ENCODE peak calls at places on chromosomes 4 and X, in nine cellular contexts. F, P, H, D, W, S, I, N and T are unnamed samples.

GRCh38 chr4:147110968-147111367 is 165.3 kb upstream of the TTC29 start:
- DNase-seq in W (no peak), S (no peak), D (no peak), P (no peak), I (no peak), H (no peak), F (no peak), N (no peak), T (peak)

GRCh38 chr4:21795091-21795490 is 153.5 kb downstream of the KCNIP4 start:
- DNase-seq in P (peak), S (no peak), D (no peak), I (no peak), W (no peak), H (no peak), N (no peak), F (no peak), T (no peak)

GRCh38 chr4:148126825-148127224 is 315.4 kb downstream of the NR3C2 start:
- DNase-seq in I (no peak), H (no peak), W (no peak), N (no peak), S (no peak), D (no peak), P (no peak), F (no peak), T (no peak)

GRCh38 chrX:57329008-57329407 is 42.5 kb downstream of the FAAH2 start:
- DNase-seq in F (no peak), P (peak), H (no peak), I (no peak), D (no peak), W (no peak), N (no peak), S (no peak), T (no peak)

GRCh38 chrX:21974011-21974385 is 33.5 kb downstream of the SMS start:
- DNase-seq in F (no peak), W (no peak), S (no peak), I (no peak), H (no peak), D (no peak), P (peak), N (no peak), T (peak)

GRCh38 chr4:184893836-184894571 is 68.2 kb upstream of the ACSL1 start:
- DNase-seq in H (no peak), I (no peak), N (no peak), F (no peak), S (no peak), D (no peak), W (no peak), P (no peak), T (no peak)

GRCh38 chr4:17584502-17585213 is 7.7 kb downstream of the LAP3 start:
- DNase-seq in N (no peak), P (no peak), F (no peak), I (no peak), W (no peak), D (no peak), H (no peak), S (no peak), T (no peak)

GRCh38 chr4:187227907-187228699 is 504.4 kb upstream of the FAT1 start:
- DNase-seq in S (no peak), I (no peak), D (no peak), N (no peak), P (no peak), F (no peak), W (no peak), H (no peak), T (peak)

GRCh38 chrX:68929332-68930150 is 100.7 kb downstream of the EFNB1 start:
- DNase-seq in W (no peak), I (no peak), P (no peak), F (no peak), S (peak), D (peak), N (no peak), H (no peak), T (peak)

GRCh38 chr4:1036976-1037810 is 25.8 kb downstream of the FGFRL1 start:
- DNase-seq in N (no peak), S (no peak), W (no peak), D (no peak), P (no peak), F (no peak), I (peak), H (no peak), T (no peak)

GRCh38 chr4:32985256-32985655 is 2265.1 kb downstream of the PCDH7 start:
- DNase-seq in W (no peak), H (no peak), I (no peak), F (no peak), P (no peak), S (no peak), N (no peak), D (no peak), T (no peak)

GRCh38 chr4:159075531-159075932 is 27.3 kb upstream of the RAPGEF2 start:
- DNase-seq in W (no peak), S (no peak), I (no peak), H (no peak), P (no peak), N (no peak), D (no peak), F (no peak), T (no peak)

GRCh38 chr4:124947622-124948265 is 235.2 kb upstream of the ANKRD50 start:
- DNase-seq in I (no peak), S (no peak), D (no peak), P (no peak), N (no peak), F (no peak), W (no peak), H (no peak), T (no peak)

GRCh38 chr4:55910140-55910539 is 38.6 kb upstream of the CEP135 start:
- DNase-seq in F (no peak), P (no peak), S (no peak), N (no peak), H (no peak), I (no peak), W (no peak), D (no peak), T (no peak)

DNA sequence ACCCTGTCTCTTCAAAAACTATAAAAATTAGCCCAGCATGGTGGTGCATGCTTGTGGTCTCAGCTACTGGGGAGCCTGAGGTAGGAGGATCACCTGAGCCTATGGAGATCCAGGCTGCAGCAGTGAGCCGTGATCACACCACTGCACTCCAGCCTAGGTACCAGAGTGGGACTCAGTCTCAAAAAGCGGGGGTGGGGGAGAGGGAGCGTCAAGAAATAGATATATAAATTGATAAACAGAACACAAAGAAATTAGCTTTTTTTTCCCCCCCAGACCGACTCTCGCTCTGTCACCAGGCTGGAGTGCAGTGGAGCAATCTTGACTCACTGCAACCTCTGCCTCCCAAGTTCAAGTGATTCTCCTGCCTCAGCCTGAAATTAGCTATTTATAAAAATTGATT is 14.1 kb downstream of the PDS5A start:
- DNase-seq in P (no peak), S (no peak), F (no peak), D (no peak), N (no peak), H (no peak), I (no peak), W (peak), T (no peak)
- TF ChIP-seq CTCF in P (no peak), S (no peak), F (no peak), D (no peak), N (no peak), H (no peak), I (no peak), W (no peak), T (no peak)

GRCh38 chrX:17748684-17749083 is 11.4 kb downstream of the SCML1 start:
- DNase-seq in N (no peak), F (no peak), S (no peak), I (no peak), W (no peak), P (no peak), D (no peak), H (no peak), T (no peak)

GRCh38 chrX:17741123-17741511 is 3.8 kb downstream of the SCML1 start:
- DNase-seq in H (no peak), F (no peak), D (no peak), S (peak), P (no peak), N (no peak), W (no peak), I (no peak), T (no peak)

GRCh38 chrX:17743913-17744312 is 6.6 kb downstream of the SCML1 start:
- DNase-seq in D (no peak), P (no peak), W (no peak), S (no peak), N (no peak), H (no peak), I (no peak), F (no peak), T (no peak)

GRCh38 chrX:17747692-17748091 is 10.4 kb downstream of the SCML1 start:
- DNase-seq in D (no peak), H (no peak), F (no peak), W (no peak), I (no peak), S (no peak), N (no peak), P (no peak), T (no peak)

GRCh38 chrX:17744896-17745523 is 7.7 kb downstream of the SCML1 start:
- DNase-seq in P (peak), W (no peak), S (no peak), I (no peak), D (no peak), N (no peak), F (no peak), H (no peak), T (no peak)
- TF ChIP-seq CTCF in P (no peak), W (no peak), S (peak), I (peak), D (peak), N (peak), F (peak), H (no peak), T (peak)

DNA sequence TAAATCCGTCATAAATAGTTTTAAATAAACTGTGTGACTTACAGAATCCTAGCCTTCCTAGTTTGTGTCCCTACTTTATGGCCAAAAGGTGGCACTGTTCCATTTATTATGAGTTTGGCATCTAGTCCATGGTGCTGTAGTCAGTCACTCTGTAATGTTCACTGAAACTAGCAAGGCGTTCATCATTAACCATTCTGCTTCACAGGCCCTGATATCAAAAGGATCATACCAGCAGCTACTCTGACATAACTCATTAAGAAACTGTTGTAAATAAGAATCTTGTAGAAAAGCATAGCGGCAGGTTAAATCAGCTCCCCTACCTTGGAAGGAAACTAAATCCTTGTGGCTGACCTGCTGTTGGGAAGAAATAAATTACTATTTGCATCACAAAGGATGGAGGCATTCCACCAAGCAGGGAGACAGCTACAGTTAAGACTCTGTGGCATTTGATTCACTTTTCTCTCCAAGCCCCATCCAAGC is 919.6 kb upstream of the DIAPH2 start:
- DNase-seq in W (no peak), P (peak), H (no peak), D (no peak), F (peak), N (no peak), S (no peak), I (peak), T (peak)
- TF ChIP-seq CTCF in W (peak), P (peak), H (peak), D (peak), F (peak), N (peak), S (no peak), I (peak), T (peak)

GRCh38 chrX:65073233-65073632 is 97.0 kb upstream of the ZC4H2 start:
- DNase-seq in D (no peak), I (no peak), W (no peak), H (no peak), N (no peak), F (no peak), S (no peak), P (no peak), T (no peak)

GRCh38 chrX:65072590-65072989 is 96.3 kb upstream of the ZC4H2 start:
- DNase-seq in I (no peak), H (no peak), N (no peak), W (no peak), P (no peak), F (no peak), D (no peak), S (no peak), T (no peak)
- TF ChIP-seq CTCF in I (no peak), H (no peak), N (no peak), W (no peak), P (no peak), F (no peak), D (no peak), S (no peak), T (no peak)